ENCODE peak calls at places on chromosome 21, in eight cellular contexts. U is upper lobe of left lung, B is heart left ventricle, X is colonic mucosa, R is lung, F is esophagus squamous epithelium, J is left lung, T is substantia nigra. Q is an unnamed sample.

GRCh38 chr21:29250642-29251041 is 48.1 kb upstream of the BACH1 start:
- DNase-seq in X (no peak), J (no peak), B (no peak), R (no peak), U (no peak), T (no peak), F (no peak), Q (no peak)

GRCh38 chr21:33856893-33857527 is 58.6 kb downstream of the ATP5PO start:
- DNase-seq in R (no peak), B (no peak), X (no peak), F (no peak), J (no peak), T (no peak), U (no peak), Q (no peak)

GRCh38 chr21:39258207-39258606 is 55.2 kb downstream of the BRWD1 start:
- DNase-seq in X (no peak), U (no peak), R (no peak), J (no peak), B (no peak), F (no peak), T (no peak), Q (no peak)

GRCh38 chr21:33268736-33269441 is 2.7 kb downstream of the IL10RB start:
- DNase-seq in U (no peak), X (peak), B (no peak), J (peak), R (peak), T (peak), F (no peak), Q (no peak)

GRCh38 chr21:45911806-45912325 is 69.7 kb upstream of the COL6A1 start:
- DNase-seq in T (no peak), X (no peak), B (peak), F (no peak), R (no peak), U (peak), J (no peak), Q (no peak)

GRCh38 chr21:20728691-20729090 is 269.5 kb upstream of the NCAM2 start:
- DNase-seq in R (no peak), U (no peak), J (no peak), T (no peak), F (no peak), B (no peak), X (peak), Q (no peak)

GRCh38 chr21:34968414-34969333 is 80.4 kb downstream of the RUNX1 start:
- DNase-seq in U (no peak), F (no peak), T (no peak), J (no peak), X (no peak), B (no peak), R (no peak), Q (no peak)

GRCh38 chr21:33976082-33976979 is 60.7 kb upstream of the ATP5PO start:
- DNase-seq in X (peak), T (no peak), B (peak), J (peak), U (no peak), F (no peak), R (no peak), Q (no peak)

GRCh38 chr21:37462087-37462861 is 95.7 kb downstream of the DYRK1A start:
- DNase-seq in U (no peak), R (no peak), T (no peak), F (no peak), B (no peak), J (no peak), X (no peak), Q (no peak)

GRCh38 chr21:15293251-15293650 is 228.5 kb upstream of the NRIP1 start:
- DNase-seq in T (no peak), R (no peak), U (no peak), F (no peak), X (no peak), J (no peak), B (no peak), Q (no peak)

GRCh38 chr21:38839683-38840286 is 34.1 kb downstream of the ETS2 start:
- DNase-seq in R (no peak), U (no peak), X (peak), F (no peak), B (no peak), T (no peak), J (no peak), Q (no peak)

GRCh38 chr21:41374177-41374712 is 12.4 kb downstream of the MX2 start:
- DNase-seq in F (no peak), J (no peak), U (peak), R (no peak), X (no peak), T (no peak), B (no peak), Q (no peak)

GRCh38 chr21:46021978-46022544 is 40.5 kb downstream of the COL6A1 start:
- DNase-seq in U (peak), F (no peak), X (no peak), B (peak), R (peak), T (no peak), J (no peak), Q (no peak)

GRCh38 chr21:19553930-19554615 is 1150.5 kb upstream of the TMPRSS15 start:
- DNase-seq in J (no peak), B (no peak), T (no peak), R (no peak), U (no peak), X (no peak), F (no peak), Q (no peak)

GRCh38 chr21:41171210-41171609 is 3.2 kb downstream of the BACE2 start:
- DNase-seq in B (peak), X (no peak), T (peak), R (peak), U (peak), F (no peak), J (peak), Q (no peak)

GRCh38 chr21:28215214-28215954 is 777.3 kb downstream of the LTN1 start:
- DNase-seq in R (no peak), F (no peak), T (no peak), U (no peak), X (no peak), B (peak), J (no peak), Q (no peak)

GRCh38 chr21:15400905-15401304 is 328.9 kb upstream of the USP25 start:
- DNase-seq in F (no peak), B (no peak), X (no peak), T (no peak), R (no peak), J (no peak), U (no peak), Q (no peak)

GRCh38 chr21:37984416-37984815 is 68.2 kb upstream of the KCNJ6 start:
- DNase-seq in X (no peak), R (no peak), F (no peak), U (no peak), T (no peak), B (no peak), J (no peak), Q (no peak)

GRCh38 chr21:28025111-28025510 is 967.6 kb downstream of the LTN1 start:
- DNase-seq in B (no peak), R (no peak), J (no peak), F (no peak), T (no peak), X (no peak), U (no peak), Q (no peak)

GRCh38 chr21:45861156-45861870 is 120.3 kb upstream of the COL6A1 start:
- DNase-seq in J (no peak), X (no peak), F (no peak), R (no peak), T (no peak), B (no peak), U (peak), Q (no peak)

GRCh38 chr21:35658242-35658641 is 402.1 kb downstream of the SETD4 start:
- DNase-seq in F (no peak), U (no peak), T (no peak), R (no peak), X (no peak), J (no peak), B (no peak), Q (no peak)

GRCh38 chr21:44480200-44481065 is 25.1 kb downstream of the LRRC3 start:
- DNase-seq in R (no peak), U (peak), X (no peak), B (no peak), J (no peak), T (no peak), F (no peak), Q (no peak)
- H3K27ac ChIP-seq in R (no peak), U (no peak), X (no peak), B (no peak), J (no peak), T (no peak), F (no peak), Q (no peak)

GRCh38 chr21:25929859-25930520 is 195.2 kb downstream of the GABPA start:
- DNase-seq in X (no peak), J (no peak), T (peak), F (no peak), R (no peak), B (peak), U (no peak), Q (peak)
- H3K27ac ChIP-seq in X (no peak), J (no peak), T (peak), F (peak), R (no peak), B (no peak), U (no peak), Q (peak)

GRCh38 chr21:31658053-31658452 is 1.4 kb upstream of the SOD1 start:
- DNase-seq in B (no peak), X (peak), F (no peak), U (no peak), R (no peak), J (no peak), T (no peak), Q (no peak)
- H3K27ac ChIP-seq in B (no peak), X (peak), F (no peak), U (no peak), R (no peak), J (no peak), T (no peak), Q (no peak)

GRCh38 chr21:23660560-23660959 is 1946.7 kb downstream of the MRPL39 start:
- DNase-seq in R (no peak), J (no peak), B (no peak), T (no peak), U (no peak), F (no peak), X (no peak), Q (no peak)

GRCh38 chr21:23664193-23664694 is 1943.0 kb downstream of the MRPL39 start:
- DNase-seq in T (no peak), R (no peak), B (no peak), F (no peak), U (no peak), J (no peak), X (no peak), Q (no peak)
- H3K27ac ChIP-seq in T (no peak), R (no peak), B (no peak), F (no peak), U (no peak), J (no peak), X (no peak), Q (no peak)

GRCh38 chr21:42542196-42542595 is 28.5 kb downstream of the SLC37A1 start:
- DNase-seq in J (no peak), R (no peak), U (no peak), X (no peak), F (no peak), T (no peak), B (no peak), Q (no peak)
- H3K27ac ChIP-seq in J (no peak), R (no peak), U (no peak), X (no peak), F (no peak), T (no peak), B (no peak), Q (no peak)

Q was measured in caudate nucleus.